ENCODE peak calls at places on chromosome 18, in seven cellular contexts. D is renal cortical epithelial cell; Y is stimulated activated CD8-positive, alpha-beta memory T cell treated with anti-CD3 and anti-CD28 coated beads, Interleukin-12 subunit alpha, Interleukin-12 subunit beta, amount 100 ng/mL, for 4 hours; Q is thyroid gland; U is stimulated activated CD4-positive, alpha-beta T cell treated with anti-CD3 and anti-CD28 coated beads, Interleukin-2, amount 100 ng/mL, for 24 hours; E is posterior cingulate gyrus; C is activated T-helper 1 cell treated with anti-CD3 and anti-CD28 coated beads, Interleukin-2, amount 50 U/mL, for 16 hours. K is an unnamed sample.
A peak's percentile ranks its signal among the peaks of the same experiment; 100 is the strongest.

GRCh38 chr18:26336572-26336971 is 110.3 kb downstream of the TAF4B start:
- DNase-seq in Q (no peak), C (no peak), E (no peak), D (no peak), Y (no peak), U (no peak), K (no peak)

GRCh38 chr18:8283901-8284585 is 325.2 kb upstream of the RAB12 start:
- DNase-seq in Y (no peak), E (no peak), U (no peak), D (peak; percentile 26), C (no peak), Q (no peak), K (no peak)

GRCh38 chr18:55910328-55910727 is 322.3 kb upstream of the TCF4 start:
- DNase-seq in E (no peak), U (no peak), D (no peak), Y (no peak), C (no peak), Q (no peak), K (no peak)

GRCh38 chr18:43587538-43588153 is 310.4 kb upstream of the SYT4 start:
- DNase-seq in U (no peak), D (peak; percentile 54), C (no peak), Q (peak; percentile 15), Y (no peak), E (no peak), K (no peak)

GRCh38 chr18:23200751-23201150 is 65.5 kb downstream of the CABLES1 start:
- DNase-seq in C (no peak), Q (no peak), Y (no peak), E (no peak), U (no peak), D (no peak), K (no peak)

GRCh38 chr18:159037-159652 is 788 bp downstream of the USP14 start:
- DNase-seq in Y (no peak), E (no peak), D (peak; percentile 17), C (no peak), U (no peak), Q (no peak), K (no peak)

GRCh38 chr18:31723639-31723997 is 37.1 kb downstream of the SLC25A52 start:
- DNase-seq in D (no peak), U (no peak), C (no peak), E (no peak), Q (no peak), Y (no peak), K (no peak)

GRCh38 chr18:79799619-79800352 is 2.0 kb downstream of the KCNG2 start:
- DNase-seq in D (no peak), E (no peak), Q (no peak), U (no peak), C (no peak), Y (no peak), K (no peak)

GRCh38 chr18:50859793-50860192 is 19.1 kb upstream of the ME2 start:
- DNase-seq in E (no peak), Y (no peak), Q (no peak), D (no peak), C (no peak), U (no peak), K (no peak)

GRCh38 chr18:24189007-24189528 is 50.2 kb downstream of the CABYR start:
- DNase-seq in E (no peak), U (no peak), D (peak; percentile 63), Y (no peak), Q (no peak), C (no peak), K (peak; percentile 41)

GRCh38 chr18:34773378-34773777 is 63.3 kb downstream of the DTNA start:
- DNase-seq in C (no peak), Y (no peak), D (peak; percentile 33), U (no peak), Q (no peak), E (no peak), K (no peak)

GRCh38 chr18:42730272-42730671 is 385.2 kb downstream of the RIT2 start:
- DNase-seq in U (no peak), Q (no peak), C (no peak), Y (no peak), E (no peak), D (no peak), K (no peak)

GRCh38 chr18:54881229-54881753 is 53.0 kb downstream of the RAB27B start:
- DNase-seq in D (no peak), U (no peak), Y (no peak), Q (no peak), C (no peak), E (no peak), K (no peak)

GRCh38 chr18:53991805-53992204 is 232.7 kb downstream of the MBD2 start:
- DNase-seq in D (peak; percentile 54), E (no peak), U (no peak), C (no peak), Y (no peak), Q (no peak), K (no peak)

GRCh38 chr18:31687529-31687928 is 3.1 kb upstream of the B4GALT6 start:
- DNase-seq in E (no peak), Q (no peak), D (no peak), Y (no peak), U (no peak), C (no peak), K (no peak)

GRCh38 chr18:79878741-79879358 is 72.6 kb downstream of the SLC66A2 start:
- DNase-seq in E (no peak), U (no peak), Y (no peak), C (no peak), D (no peak), Q (no peak), K (no peak)

GRCh38 chr18:51077217-51077616 is 47.2 kb downstream of the SMAD4 start:
- DNase-seq in D (peak; percentile 80), Y (no peak), E (no peak), C (no peak), Q (no peak), U (no peak), K (no peak)

GRCh38 chr18:22032392-22032961 is 136.9 kb upstream of the GATA6 start:
- DNase-seq in U (no peak), C (no peak), Y (no peak), D (peak; percentile 100), E (no peak), Q (no peak), K (peak; percentile 42)

GRCh38 chr18:77203071-77203470 is 46.6 kb upstream of the GALR1 start:
- DNase-seq in U (no peak), Y (no peak), Q (peak; percentile 12), C (no peak), E (no peak), D (no peak), K (no peak)

GRCh38 chr18:12282436-12283039 is 25.5 kb upstream of the TUBB6 start:
- DNase-seq in Y (no peak), E (no peak), Q (no peak), U (no peak), C (no peak), D (peak; percentile 61), K (no peak)

GRCh38 chr18:69946608-69947155 is 991 bp downstream of the CD226 start:
- DNase-seq in C (no peak), Y (no peak), D (no peak), Q (no peak), U (no peak), E (no peak), K (no peak)

GRCh38 chr18:12990128-12990485 is 1.1 kb upstream of the CEP192 start:
- DNase-seq in Q (no peak), D (peak; percentile 9), E (no peak), U (peak; percentile 36), Y (peak; percentile 25), C (no peak), K (no peak)

GRCh38 chr18:22378672-22379282 is 38.9 kb downstream of the CTAGE1 start:
- DNase-seq in Q (peak; percentile 68), C (no peak), Y (no peak), U (no peak), D (peak; percentile 54), E (no peak), K (no peak)

GRCh38 chr18:76398899-76399612 is 96.0 kb downstream of the ZNF516 start:
- DNase-seq in D (peak; percentile 53), Q (peak; percentile 82), C (peak; percentile 52), Y (peak; percentile 55), E (peak; percentile 92), U (peak; percentile 81), K (peak; percentile 82)

GRCh38 chr18:72468011-72468710 is 76.0 kb downstream of the CBLN2 start:
- DNase-seq in E (no peak), Y (no peak), D (peak; percentile 82), Q (no peak), U (no peak), C (no peak), K (no peak)